ENCODE peak calls at places on chromosomes 6 and 20, in four cellular contexts. N is GM12878, L is HL-60, Y is K562. F is an unnamed sample.

GRCh38 chr6:30037182-30037788 is 23.8 kb upstream of the POLR1H start:
- DNase-seq in L (peak; percentile 21), N (no peak), Y (peak; percentile 47), F (peak; percentile 10)

GRCh38 chr6:36220211-36220610 is 23.7 kb downstream of the BRPF3 start:
- DNase-seq in L (no peak), Y (no peak), N (no peak), F (no peak)

GRCh38 chr6:111573118-111573883 is 32.4 kb downstream of the TRAF3IP2 start:
- DNase-seq in N (no peak), L (no peak), Y (no peak), F (no peak)

GRCh38 chr6:111871207-111871606 is 2.0 kb downstream of the FYN start:
- DNase-seq in L (peak; percentile 61), N (no peak), Y (no peak), F (no peak)

GRCh38 chr6:153117986-153118886 is 12.8 kb downstream of the RGS17 start:
- DNase-seq in L (no peak), Y (no peak), N (peak; percentile 57), F (no peak)

GRCh38 chr6:163438940-163439335 is 24.4 kb downstream of the QKI start:
- DNase-seq in N (no peak), L (no peak), Y (peak; percentile 42), F (no peak)

GRCh38 chr6:145241039-145241438 is 494.3 kb downstream of the EPM2A start:
- DNase-seq in N (no peak), Y (no peak), L (no peak), F (no peak)

GRCh38 chr6:35177586-35177985 is 36.2 kb upstream of the SCUBE3 start:
- DNase-seq in L (no peak), Y (no peak), N (no peak), F (no peak)

GRCh38 chr6:129844118-129844891 is 16.8 kb downstream of the TMEM244 start:
- DNase-seq in L (no peak), Y (no peak), N (no peak), F (no peak)

GRCh38 chr20:62254021-62254724 is 15.9 kb downstream of the OSBPL2 start:
- DNase-seq in N (no peak), L (no peak), Y (no peak), F (no peak)

GRCh38 chr20:62259294-62259565 is 20.9 kb downstream of the OSBPL2 start:
- DNase-seq in Y (no peak), L (no peak), N (no peak), F (no peak)

GRCh38 chr20:62255976-62256375 is 17.7 kb downstream of the OSBPL2 start:
- DNase-seq in N (no peak), L (no peak), Y (no peak), F (no peak)

GRCh38 chr20:62262064-62262463 is 23.7 kb downstream of the OSBPL2 start:
- DNase-seq in L (no peak), Y (no peak), N (no peak), F (no peak)

DNA sequence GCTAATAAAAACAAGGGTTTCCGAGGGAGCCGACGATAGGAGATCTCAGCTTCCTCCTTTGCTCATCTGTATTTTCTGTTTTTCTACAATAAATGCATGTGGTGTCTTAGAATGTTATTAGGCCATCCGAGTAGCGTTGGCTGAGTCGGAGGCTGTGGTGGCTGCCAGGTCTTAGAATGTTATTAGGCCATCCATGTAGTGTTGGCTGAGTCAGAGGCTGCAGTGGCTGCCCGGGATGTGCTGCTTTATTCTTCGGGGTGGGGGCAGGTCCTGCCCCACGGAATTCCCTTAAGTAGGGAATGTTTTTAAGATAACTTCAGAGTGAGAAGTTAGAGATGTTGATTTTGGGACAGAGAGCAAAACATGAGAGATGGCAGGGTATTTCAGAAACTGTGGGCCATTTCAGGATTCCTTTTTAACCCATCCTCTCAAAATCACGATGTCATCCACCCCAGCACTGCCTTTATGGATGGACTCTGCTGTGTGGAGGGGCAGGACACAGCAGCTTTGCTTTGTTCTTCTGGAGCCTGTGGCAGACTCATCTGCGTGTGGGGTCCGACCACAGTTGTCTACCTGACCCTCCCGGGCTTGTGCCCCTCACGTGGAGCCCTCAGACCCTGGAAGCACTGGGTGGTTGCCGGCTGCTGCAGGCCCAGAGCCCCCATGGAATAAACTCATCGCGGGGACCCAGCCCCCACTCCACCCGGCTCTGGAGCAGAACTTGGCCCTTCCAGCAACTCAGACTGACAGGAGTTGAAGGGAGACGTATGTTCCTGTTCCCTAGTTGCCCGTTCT is 20.4 kb downstream of the OSBPL2 start:
- DNase-seq in Y (no peak), N (no peak), L (no peak), F (no peak)
- TF ChIP-seq SPI1 in Y (no peak), N (no peak), L (no peak), F (no peak)

GRCh38 chr20:34396408-34396807 is 33.3 kb downstream of the ITCH start:
- DNase-seq in Y (no peak), N (no peak), L (no peak), F (no peak)
- TF ChIP-seq SPI1 in Y (no peak), N (no peak), L (no peak), F (no peak)

GRCh38 chr20:19858972-19859371 is 100.9 kb downstream of the RIN2 start:
- DNase-seq in L (no peak), N (no peak), Y (no peak), F (no peak)
- TF ChIP-seq SPI1 in L (no peak), N (no peak), Y (no peak), F (no peak)

DNA sequence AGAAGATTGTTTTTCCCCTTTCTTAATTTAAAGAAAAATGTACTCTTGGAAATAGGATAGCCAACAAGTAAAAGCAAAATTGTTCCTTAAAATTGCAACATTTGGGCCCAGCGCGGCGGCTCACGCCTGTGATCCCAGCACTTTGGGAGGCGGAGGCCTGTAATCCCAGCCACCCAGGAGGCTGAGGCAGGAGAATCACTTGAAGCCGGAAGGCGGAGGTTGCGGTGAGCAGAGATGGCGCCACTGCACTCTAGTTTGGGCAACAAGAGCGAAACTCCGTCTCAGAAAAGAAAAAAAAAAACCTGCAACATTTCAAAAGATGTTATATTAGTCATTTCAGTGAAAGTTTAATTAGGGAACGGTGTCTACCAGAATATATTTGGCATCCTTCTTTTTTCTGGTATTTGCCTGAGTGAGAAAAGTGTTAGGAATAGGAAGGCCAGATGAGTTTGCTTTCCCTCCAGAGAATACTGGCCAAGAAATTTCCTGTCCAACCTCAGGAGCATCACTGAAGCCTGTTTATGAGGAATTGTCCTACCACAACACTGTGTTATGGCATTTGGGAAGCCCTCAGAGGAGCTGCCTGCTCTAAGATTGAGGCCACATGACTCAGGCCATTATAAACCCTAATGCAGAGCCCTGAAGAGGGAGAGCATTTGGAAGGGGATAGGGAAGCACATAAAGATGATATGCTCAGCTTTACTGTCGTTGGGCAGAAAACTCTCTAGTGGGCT is 1.2 kb upstream of the GJA1 start:
- DNase-seq in Y (no peak), N (no peak), L (no peak), F (no peak)
- TF ChIP-seq SPI1 in Y (no peak), N (no peak), L (no peak), F (no peak)

GRCh38 chr6:69841862-69842261 is 24.5 kb upstream of the COL19A1 start:
- DNase-seq in N (no peak), Y (no peak), L (no peak), F (no peak)
- TF ChIP-seq SPI1 in N (no peak), Y (no peak), L (no peak), F (no peak)

F was measured in GM12891.